ENCODE peak calls at places on chromosomes 4 and X, in four cellular contexts. G is H1, S is SK-N-SH, F is GM12878. X is an unnamed sample.

GRCh38 chr4:10879411-10880110 is 195.0 kb upstream of the CLNK start:
- DNase-seq in G (no peak), S (no peak), F (no peak), X (no peak)

GRCh38 chr4:24416293-24416692 is 168.1 kb downstream of the DHX15 start:
- DNase-seq in G (no peak), S (no peak), F (no peak), X (no peak)

GRCh38 chr4:187380181-187380581 is 615.4 kb upstream of the ZFP42 start:
- DNase-seq in G (peak), S (no peak), F (no peak), X (peak)

GRCh38 chr4:16264798-16265197 is 38.5 kb upstream of the TAPT1 start:
- DNase-seq in G (no peak), S (peak), F (peak), X (peak)

GRCh38 chrX:47380268-47380667 is 9.9 kb downstream of the ZNF157 start:
- DNase-seq in G (no peak), S (no peak), F (peak), X (no peak)

GRCh38 chrX:64394059-64394873 is 986 bp downstream of the MTMR8 start:
- DNase-seq in G (no peak), S (peak), F (no peak), X (peak)

GRCh38 chrX:123237271-123237670 is 53.2 kb downstream of the GRIA3 start:
- DNase-seq in G (no peak), S (no peak), F (no peak), X (no peak)

GRCh38 chrX:153226344-153227190 is 47.5 kb downstream of the MAGEA1 start:
- DNase-seq in G (peak), S (no peak), F (no peak), X (peak)

GRCh38 chrX:123833387-123833786 is 26.5 kb upstream of the XIAP start:
- DNase-seq in G (peak), S (peak), F (peak), X (peak)

GRCh38 chrX:136767104-136767941 is 13.4 kb downstream of the ARHGEF6 start:
- DNase-seq in G (peak), S (peak), F (no peak), X (peak)

GRCh38 chrX:40647307-40648197 is at the start of gene CXorf38:
- DNase-seq in G (peak), S (peak), F (peak), X (peak)

GRCh38 chrX:115233497-115234219 is at the start of gene LRCH2:
- DNase-seq in G (peak), S (peak), F (no peak), X (no peak)

GRCh38 chrX:46704767-46705386 is 54.0 kb downstream of the SLC9A7 start:
- DNase-seq in G (no peak), S (no peak), F (peak), X (no peak)

GRCh38 chr4:141645611-141646340 is 9.4 kb downstream of the IL15 start:
- DNase-seq in G (no peak), S (no peak), F (no peak), X (no peak)

GRCh38 chrX:68895339-68896250 is 66.8 kb downstream of the EFNB1 start:
- DNase-seq in G (no peak), S (peak), F (no peak), X (peak)

GRCh38 chr4:81235982-81236749 is 21.1 kb upstream of the PRKG2 start:
- DNase-seq in G (no peak), S (no peak), F (no peak), X (no peak)

GRCh38 chrX:131671714-131672113 is 127.8 kb downstream of the OR13H1 start:
- DNase-seq in G (no peak), S (peak), F (no peak), X (no peak)

GRCh38 chr4:35695401-35695800 is 548.9 kb downstream of the ARAP2 start:
- DNase-seq in G (no peak), S (no peak), F (no peak), X (no peak)

GRCh38 chrX:107716816-107717700 is 58.5 kb downstream of the TSC22D3 start:
- DNase-seq in G (peak), S (peak), F (peak), X (no peak)

GRCh38 chr4:169485791-169486742 is 126.3 kb downstream of the NEK1 start:
- DNase-seq in G (peak), S (peak), F (peak), X (peak)

GRCh38 chr4:76704133-76704881 is 193.6 kb downstream of the SOWAHB start:
- DNase-seq in G (no peak), S (no peak), F (no peak), X (no peak)

GRCh38 chr4:125125256-125125655 is 189.5 kb upstream of the FAT4 start:
- DNase-seq in G (no peak), S (no peak), F (no peak), X (no peak)

GRCh38 chr4:185221491-185221890 is 12.1 kb downstream of the SNX25 start:
- DNase-seq in G (no peak), S (no peak), F (no peak), X (no peak)

GRCh38 chrX:47467106-47467505 is 15.9 kb downstream of the ZNF41 start:
- DNase-seq in G (no peak), S (no peak), F (no peak), X (no peak)

GRCh38 chr4:73593631-73594241 is 26.5 kb downstream of the RASSF6 start:
- DNase-seq in G (no peak), S (no peak), F (no peak), X (no peak)
- TF ChIP-seq NRF1 in G (no peak), S (no peak), F (no peak), X (no peak)

DNA sequence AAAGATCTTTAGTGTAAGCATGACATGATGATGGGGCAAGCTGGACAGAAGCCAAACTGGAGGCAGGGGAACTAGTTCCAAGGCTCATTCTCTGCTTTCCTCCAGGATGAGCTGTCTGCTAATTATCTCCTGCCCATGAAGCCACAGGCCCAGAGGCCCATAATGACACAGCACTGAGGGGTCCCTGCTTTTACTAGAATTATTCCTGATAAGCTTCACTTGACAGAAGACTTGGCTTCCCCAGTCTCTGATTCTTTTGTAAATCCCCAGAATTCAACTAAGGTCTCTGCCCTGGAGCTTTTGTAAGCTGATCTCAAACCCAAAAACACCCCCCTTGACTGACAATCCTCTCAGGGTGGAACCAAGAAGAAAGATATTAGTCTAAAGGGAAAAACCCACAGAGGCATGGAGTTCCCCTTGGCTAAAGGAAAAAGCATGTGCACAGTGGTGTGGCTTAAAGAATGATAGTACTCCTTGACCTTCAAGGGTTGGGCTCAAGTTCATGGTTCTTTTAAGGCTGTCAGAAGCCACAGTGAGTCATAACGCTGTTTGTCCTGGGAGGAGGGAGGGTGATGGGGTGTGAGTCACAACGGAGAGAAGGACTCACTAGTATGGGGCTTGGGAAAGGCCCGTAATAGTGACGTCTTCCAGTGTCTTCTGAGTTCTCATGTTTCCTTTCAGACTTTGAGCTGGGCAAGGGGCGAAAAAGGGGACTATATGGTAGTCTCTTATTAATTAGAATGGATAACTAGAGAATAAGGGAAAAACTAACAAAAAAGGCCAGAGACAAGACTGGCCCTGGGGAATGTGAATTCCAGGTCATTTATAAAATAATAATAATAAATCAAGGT is 146.0 kb upstream of the CPEB2 start:
- DNase-seq in G (no peak), S (no peak), F (peak), X (peak)
- TF ChIP-seq NRF1 in G (no peak), S (no peak), F (no peak), X (no peak)

GRCh38 chr4:113350576-113350975 is 301.1 kb downstream of the ANK2 start:
- DNase-seq in G (no peak), S (no peak), F (peak), X (no peak)
- TF ChIP-seq NRF1 in G (no peak), S (no peak), F (no peak), X (no peak)

GRCh38 chrX:1391370-1391706 is 575 bp downstream of the SLC25A6 start:
- DNase-seq in G (peak), S (peak), F (peak), X (peak)

GRCh38 chrX:1391707-1392375 is at the start of gene SLC25A6:
- DNase-seq in G (peak), S (peak), F (peak), X (peak)

GRCh38 chrX:1393871-1394615 is 2.1 kb upstream of the SLC25A6 start:
- DNase-seq in G (no peak), S (no peak), F (no peak), X (no peak)

GRCh38 chrX:1390621-1391369 is 1.1 kb downstream of the SLC25A6 start:
- DNase-seq in G (no peak), S (no peak), F (no peak), X (no peak)

GRCh38 chrX:1392376-1393130 is 640 bp upstream of the SLC25A6 start:
- DNase-seq in G (no peak), S (peak), F (no peak), X (peak)
- TF ChIP-seq NRF1 in G (peak), S (no peak), F (no peak), X (peak)

DNA sequence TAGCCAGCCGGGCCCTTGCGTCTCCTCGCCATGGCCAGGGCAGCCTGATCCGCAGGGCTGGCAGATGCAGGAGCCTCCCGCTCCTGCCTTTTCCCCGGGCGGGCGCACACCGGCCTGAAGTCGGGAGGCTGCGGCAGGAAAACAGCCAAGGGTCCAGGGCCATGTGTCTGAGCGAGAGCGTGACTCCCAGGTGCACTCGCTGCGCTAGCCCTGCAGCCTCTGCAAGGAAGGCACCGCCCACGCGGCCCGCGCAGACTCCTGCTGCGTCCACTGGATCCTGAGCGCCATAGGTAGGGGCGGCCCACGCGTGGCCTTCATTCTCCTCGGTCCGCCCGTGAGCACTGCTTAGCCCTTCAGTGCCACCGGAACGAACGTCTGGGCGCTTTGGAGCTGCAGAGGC is 379.9 kb downstream of the TRAM1L1 start:
- DNase-seq in G (no peak), S (no peak), F (no peak), X (peak)
- TF ChIP-seq NRF1 in G (no peak), S (no peak), F (no peak), X (peak)